ENCODE peak calls at places on chromosome 1, in six cellular contexts. M is sigmoid colon, V is K562, W is AG10803, A is fibroblast of mammary gland, O is B cell. F is an unnamed sample.

GRCh38 chr1:236361909-236362590 is 32.0 kb upstream of the EDARADD start:
- DNase-seq in M (no peak), V (no peak), W (no peak), A (no peak), O (no peak), F (no peak)

GRCh38 chr1:154787171-154787570 is 82.9 kb downstream of the KCNN3 start:
- DNase-seq in M (peak), V (no peak), W (no peak), A (no peak), O (no peak), F (no peak)

GRCh38 chr1:71986181-71986580 is 296.2 kb downstream of the NEGR1 start:
- DNase-seq in M (no peak), V (no peak), W (no peak), A (no peak), O (no peak), F (no peak)

GRCh38 chr1:161096015-161096414 is 2.1 kb upstream of the KLHDC9 start:
- DNase-seq in M (no peak), V (no peak), W (no peak), A (no peak), O (no peak), F (no peak)

GRCh38 chr1:62364726-62365125 is 45.5 kb upstream of the KANK4 start:
- DNase-seq in M (no peak), V (no peak), W (no peak), A (peak), O (no peak), F (no peak)

GRCh38 chr1:14706656-14707055 is 108.2 kb downstream of the KAZN start:
- DNase-seq in M (no peak), V (no peak), W (no peak), A (no peak), O (no peak), F (no peak)

GRCh38 chr1:184406454-184406853 is 19.6 kb downstream of the C1orf21 start:
- DNase-seq in M (no peak), V (no peak), W (no peak), A (no peak), O (no peak), F (no peak)

GRCh38 chr1:197001828-197002227 is 24.5 kb downstream of the CFHR5 start:
- DNase-seq in M (no peak), V (no peak), W (peak), A (no peak), O (no peak), F (no peak)

GRCh38 chr1:154714638-154715037 is 106.7 kb upstream of the ADAR start:
- DNase-seq in M (no peak), V (peak), W (peak), A (peak), O (peak), F (no peak)

GRCh38 chr1:5896706-5897105 is 95.5 kb downstream of the NPHP4 start:
- DNase-seq in M (no peak), V (no peak), W (no peak), A (no peak), O (no peak), F (no peak)

GRCh38 chr1:17419626-17420328 is 19.7 kb downstream of the RCC2 start:
- DNase-seq in M (peak), V (peak), W (peak), A (peak), O (peak), F (no peak)

GRCh38 chr1:243730499-243731150 is 119.4 kb downstream of the AKT3 start:
- DNase-seq in M (peak), V (no peak), W (no peak), A (no peak), O (no peak), F (no peak)

GRCh38 chr1:234854648-234855039 is 244.7 kb upstream of the IRF2BP2 start:
- DNase-seq in M (no peak), V (no peak), W (no peak), A (no peak), O (no peak), F (no peak)

GRCh38 chr1:114218397-114219237 is 64.9 kb upstream of the SYT6 start:
- DNase-seq in M (no peak), V (no peak), W (peak), A (peak), O (no peak), F (no peak)

GRCh38 chr1:54627181-54627580 is 3.9 kb upstream of the FAM151A start:
- DNase-seq in M (no peak), V (no peak), W (no peak), A (no peak), O (no peak), F (no peak)

GRCh38 chr1:179815642-179816041 is 62.0 kb downstream of the TOR1AIP2 start:
- DNase-seq in M (no peak), V (no peak), W (no peak), A (no peak), O (no peak), F (no peak)

GRCh38 chr1:101190441-101190840 is 46.4 kb upstream of the S1PR1 start:
- DNase-seq in M (no peak), V (no peak), W (peak), A (peak), O (no peak), F (no peak)

GRCh38 chr1:205351984-205352713 is 4.6 kb downstream of the KLHDC8A start:
- DNase-seq in M (no peak), V (peak), W (no peak), A (peak), O (no peak), F (no peak)

GRCh38 chr1:176801553-176802020 is 338.6 kb downstream of the PAPPA2 start:
- DNase-seq in M (no peak), V (no peak), W (peak), A (peak), O (no peak), F (no peak)

GRCh38 chr1:25247024-25247828 is at the start of gene RSRP1:
- DNase-seq in M (peak), V (peak), W (peak), A (peak), O (peak), F (peak)

GRCh38 chr1:26723013-26723991 is 27.5 kb downstream of the ARID1A start:
- DNase-seq in M (peak), V (peak), W (peak), A (peak), O (peak), F (peak)

GRCh38 chr1:26083246-26083645 is 15.8 kb upstream of the TRIM63 start:
- DNase-seq in M (no peak), V (no peak), W (peak), A (peak), O (no peak), F (no peak)

GRCh38 chr1:2778220-2778592 is 23.3 kb downstream of the TTC34 start:
- DNase-seq in M (peak), V (no peak), W (no peak), A (no peak), O (no peak), F (no peak)

GRCh38 chr1:114078116-114078515 is 75.6 kb downstream of the SYT6 start:
- DNase-seq in M (no peak), V (peak), W (no peak), A (no peak), O (no peak), F (no peak)

GRCh38 chr1:87513971-87514660 is 185.4 kb downstream of the LMO4 start:
- DNase-seq in M (no peak), V (no peak), W (no peak), A (peak), O (no peak), F (no peak)

GRCh38 chr1:109892476-109893368 is 17.9 kb upstream of the CSF1 start:
- DNase-seq in M (no peak), V (no peak), W (no peak), A (no peak), O (no peak), F (no peak)

DNA sequence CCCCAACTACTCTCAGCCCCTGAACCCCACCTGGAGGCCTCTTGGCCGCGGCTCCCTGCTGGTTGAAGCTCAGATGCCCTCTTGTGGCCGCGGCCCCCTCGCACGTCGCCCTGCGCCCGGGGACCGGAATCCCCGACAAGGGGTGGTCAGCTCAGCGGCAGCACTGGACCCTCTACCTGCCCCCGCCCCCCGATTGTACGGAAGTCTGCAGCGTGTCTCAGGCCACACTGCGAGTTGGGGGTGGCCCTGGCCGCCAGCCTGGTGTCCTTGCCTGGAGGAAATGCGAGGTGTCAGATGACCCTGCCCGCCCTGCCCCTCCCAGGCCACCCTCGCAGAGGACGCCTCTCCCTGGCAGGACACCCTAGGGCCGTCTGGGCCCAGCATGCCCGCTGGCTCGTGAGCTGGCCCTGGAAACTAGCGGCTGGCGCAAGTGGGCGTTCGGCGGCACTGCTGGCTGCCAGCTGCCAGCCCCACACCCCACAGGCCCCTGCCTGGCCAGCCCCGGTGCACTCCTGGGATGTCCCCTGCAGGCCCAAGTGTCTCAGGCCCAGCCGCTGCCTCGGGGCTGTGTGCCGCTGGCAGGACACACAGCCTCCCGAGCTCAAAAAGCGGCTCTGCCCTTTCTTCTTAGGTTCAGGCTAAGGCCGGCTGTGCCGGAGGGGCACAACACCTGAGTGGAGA is 60.8 kb downstream of the EDN2 start:
- DNase-seq in M (no peak), V (peak), W (no peak), A (no peak), O (no peak), F (no peak)
- TF ChIP-seq CTCF in M (no peak), V (peak), W (peak), A (no peak), O (no peak), F (peak)

DNA sequence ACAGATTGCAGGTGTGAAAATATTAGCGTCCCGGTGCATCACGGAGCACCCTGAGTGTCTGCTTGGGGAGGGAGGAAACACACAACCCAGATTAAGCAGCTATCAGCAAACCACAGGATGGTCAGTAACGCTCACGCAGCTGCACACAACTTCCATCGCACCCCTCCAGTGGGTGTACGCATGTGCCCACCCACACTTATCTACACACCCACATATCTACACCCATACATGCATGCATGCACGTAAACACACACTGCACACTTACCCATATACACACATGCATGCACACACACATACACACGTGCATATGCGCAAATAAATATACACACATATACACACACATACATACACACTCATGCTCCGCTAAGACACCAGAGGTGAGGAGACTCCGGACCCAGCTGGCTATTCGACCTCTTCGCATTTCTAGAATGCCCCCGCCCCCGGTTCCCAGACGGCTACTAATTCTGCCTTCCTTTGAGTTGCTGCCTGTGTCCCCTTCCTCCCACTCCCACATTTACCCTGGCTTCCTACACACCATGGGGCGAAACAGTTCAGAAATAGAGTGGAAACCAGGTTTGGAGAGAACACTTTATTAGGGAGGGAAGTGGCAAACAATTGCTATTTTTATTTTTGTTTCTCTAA is 26.2 kb downstream of the ITPKB start:
- DNase-seq in M (no peak), V (no peak), W (no peak), A (no peak), O (no peak), F (no peak)
- TF ChIP-seq CTCF in M (no peak), V (no peak), W (no peak), A (no peak), O (no peak), F (no peak)

DNA sequence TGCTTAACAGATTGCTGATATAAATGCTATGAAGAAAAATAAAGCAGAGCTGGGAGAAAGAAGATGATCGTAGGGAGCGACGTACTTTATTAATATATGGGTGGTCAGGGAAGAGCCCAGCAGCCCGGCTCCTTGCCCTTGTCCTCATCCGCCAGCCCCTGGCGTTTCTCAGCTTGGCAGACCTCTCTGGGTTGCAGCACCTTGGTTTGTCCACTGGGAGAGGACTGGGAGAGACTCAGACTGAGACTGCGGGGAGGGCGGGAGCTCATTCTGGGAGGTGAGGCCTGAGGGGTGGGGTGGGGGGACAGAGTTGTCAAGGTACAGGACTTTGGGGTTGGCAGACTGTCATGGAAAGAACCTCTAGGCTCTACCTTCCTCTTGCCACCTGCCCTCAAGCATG is 3.3 kb upstream of the S100A3 start:
- DNase-seq in M (no peak), V (no peak), W (no peak), A (no peak), O (no peak), F (no peak)
- TF ChIP-seq CTCF in M (no peak), V (no peak), W (no peak), A (no peak), O (no peak), F (peak)

DNA sequence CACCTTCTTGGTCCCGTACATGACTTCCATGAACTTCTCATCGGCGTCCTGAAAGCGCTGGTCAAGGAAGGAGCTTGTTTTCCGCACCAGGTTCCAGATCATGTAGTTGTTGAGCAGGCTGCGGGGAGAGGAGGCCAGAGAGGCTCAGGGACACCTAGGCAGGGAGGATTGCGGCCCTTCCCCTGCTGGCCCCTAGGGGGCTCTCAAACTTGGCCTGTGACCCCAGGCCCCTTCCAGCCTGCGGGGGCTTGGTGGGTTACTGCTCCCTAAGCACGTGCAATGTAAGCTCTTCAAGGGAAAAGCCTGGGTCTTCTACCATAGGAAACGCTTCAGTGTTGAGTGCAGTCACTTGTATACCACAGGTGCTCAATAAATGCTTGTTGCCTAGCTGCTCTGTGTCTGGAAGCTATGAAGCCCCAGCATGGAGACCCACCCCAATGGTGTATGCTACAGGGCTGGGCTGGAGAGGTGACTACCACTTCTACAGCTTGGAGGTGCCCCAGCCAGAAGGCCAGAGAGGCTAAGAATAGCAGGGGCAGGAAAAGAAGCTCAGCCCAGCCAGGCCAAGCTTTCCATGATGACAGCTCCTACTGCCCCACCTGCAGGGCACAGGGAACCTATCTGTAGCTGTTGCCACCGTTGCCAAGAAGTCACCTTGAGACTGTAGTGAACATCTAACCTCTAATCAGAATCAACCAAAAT is 45.1 kb downstream of the ECE1 start:
- DNase-seq in M (no peak), V (peak), W (no peak), A (no peak), O (no peak), F (no peak)
- TF ChIP-seq CTCF in M (peak), V (peak), W (peak), A (peak), O (peak), F (peak)

GRCh38 chr1:16134906-16135305 is 21.0 kb downstream of the EPHA2 start:
- DNase-seq in M (no peak), V (no peak), W (no peak), A (no peak), O (no peak), F (no peak)
- TF ChIP-seq CTCF in M (no peak), V (no peak), W (no peak), A (no peak), O (no peak), F (no peak)

GRCh38 chr1:239997515-239998311 is 94.0 kb upstream of the FMN2 start:
- DNase-seq in M (no peak), V (no peak), W (no peak), A (no peak), O (no peak), F (no peak)
- TF ChIP-seq CTCF in M (no peak), V (no peak), W (peak), A (no peak), O (no peak), F (peak)

GRCh38 chr1:92965003-92965402 is 3.7 kb upstream of the DIPK1A start:
- DNase-seq in M (no peak), V (no peak), W (no peak), A (no peak), O (no peak), F (no peak)

GRCh38 chr1:92961896-92962752 is 862 bp upstream of the DIPK1A start:
- DNase-seq in M (peak), V (peak), W (peak), A (peak), O (peak), F (no peak)

GRCh38 chr1:92958203-92958970 is 2.9 kb downstream of the DIPK1A start:
- DNase-seq in M (no peak), V (no peak), W (no peak), A (no peak), O (no peak), F (no peak)

GRCh38 chr1:92960395-92961130 is 699 bp downstream of the DIPK1A start:
- DNase-seq in M (peak), V (peak), W (peak), A (peak), O (peak), F (peak)

DNA sequence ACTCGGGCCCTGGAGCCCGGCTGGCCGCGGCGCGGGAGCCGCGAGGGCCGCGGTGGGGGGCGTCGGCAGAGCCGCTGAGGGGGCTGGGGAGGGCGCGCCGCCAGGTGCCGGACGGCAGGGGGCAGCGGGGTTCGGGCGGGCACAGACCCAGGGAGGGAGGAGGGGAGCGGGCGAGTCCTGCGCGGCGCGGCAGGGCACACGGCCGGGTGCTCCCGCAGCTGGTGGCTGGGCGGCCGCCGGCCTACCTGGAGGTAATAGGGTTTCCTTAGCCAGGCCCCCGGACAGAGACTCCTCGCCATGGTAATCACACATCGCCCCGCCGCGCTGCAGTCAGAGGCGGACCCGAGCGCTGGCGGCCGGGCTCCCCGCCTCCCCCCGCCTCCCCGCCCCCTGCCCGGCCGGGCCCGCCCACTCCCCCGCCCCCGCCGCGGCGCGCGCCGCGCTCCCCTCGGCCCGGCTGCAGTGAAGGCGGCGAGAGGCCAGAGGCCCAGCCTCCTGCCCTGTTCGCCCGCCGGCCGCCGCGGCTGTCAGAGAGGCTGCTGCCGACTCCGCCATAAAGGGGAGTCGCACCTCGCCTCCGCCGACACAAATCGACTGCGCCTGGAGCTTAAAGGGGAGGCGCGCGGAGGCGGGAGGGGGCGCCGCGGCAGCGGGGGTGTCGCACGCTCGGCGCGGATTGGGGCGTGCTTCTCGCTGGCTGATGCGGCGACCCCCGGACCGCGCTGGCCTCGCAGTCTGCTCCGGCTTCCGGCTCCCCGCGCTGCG is at the start of gene DIPK1A:
- DNase-seq in M (peak), V (peak), W (peak), A (peak), O (peak), F (no peak)
- TF ChIP-seq CTCF in M (peak), V (peak), W (no peak), A (no peak), O (peak), F (no peak)

GRCh38 chr1:60090662-60091061 is 17.1 kb upstream of the C1orf87 start:
- DNase-seq in M (no peak), V (no peak), W (no peak), A (no peak), O (no peak), F (no peak)

DNA sequence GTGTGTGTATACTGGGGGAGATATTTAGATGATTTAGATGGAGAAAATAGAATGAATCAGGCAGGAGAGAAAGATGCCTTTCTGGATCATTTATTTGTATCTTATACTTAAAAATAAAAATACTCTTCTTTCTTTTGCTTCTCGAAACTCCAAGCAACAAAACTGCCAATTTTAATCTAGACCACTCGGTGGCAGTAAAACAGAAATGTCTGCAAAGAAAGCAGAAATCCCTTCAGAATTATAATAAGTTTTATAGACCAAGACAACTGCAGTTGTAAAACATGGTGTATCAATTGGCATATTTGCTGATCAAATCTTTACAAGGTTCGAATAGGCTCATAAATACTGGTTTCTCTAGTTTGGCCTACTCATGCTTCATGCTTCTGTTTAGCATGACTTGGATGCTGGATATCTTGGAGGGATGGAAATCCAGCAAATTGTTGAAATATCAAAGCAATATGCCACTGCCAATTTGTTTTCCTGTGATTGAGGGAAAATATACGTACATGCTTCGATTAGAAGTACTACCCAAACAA is 15.1 kb upstream of the C1orf87 start:
- DNase-seq in M (no peak), V (no peak), W (peak), A (peak), O (no peak), F (no peak)
- TF ChIP-seq CTCF in M (no peak), V (no peak), W (peak), A (peak), O (no peak), F (peak)